ENCODE peak calls at places on chromosomes 13 and 19, in eight cellular contexts. R, Z, Q, L, H, A, T and S are unnamed samples.

GRCh38 chr13:53920916-53921315 is 892.3 kb downstream of the OLFM4 start:
- DNase-seq in R (no peak), Z (no peak), Q (no peak), L (no peak), H (no peak), A (no peak), T (no peak), S (no peak)

GRCh38 chr19:57675881-57676280 is 5.9 kb upstream of the ZNF551 start:
- DNase-seq in R (no peak), Z (no peak), Q (no peak), L (no peak), H (no peak), A (no peak), T (no peak), S (no peak)

GRCh38 chr13:113667771-113668490 is 912 bp downstream of the GRK1 start:
- DNase-seq in R (no peak), Z (no peak), Q (no peak), L (no peak), H (no peak), A (no peak), T (peak), S (peak)

GRCh38 chr13:26759907-26760834 is at the start of gene GPR12:
- DNase-seq in R (peak), Z (peak), Q (no peak), L (no peak), H (no peak), A (no peak), T (no peak), S (no peak)

GRCh38 chr19:46076031-46076880 is 35.5 kb upstream of the IGFL4 start:
- DNase-seq in R (no peak), Z (no peak), Q (no peak), L (no peak), H (no peak), A (no peak), T (no peak), S (no peak)

GRCh38 chr13:50341526-50341925 is 326.3 kb downstream of the KCNRG start:
- DNase-seq in R (no peak), Z (no peak), Q (no peak), L (no peak), H (no peak), A (no peak), T (no peak), S (no peak)

GRCh38 chr13:64272681-64273080 is 2857.0 kb upstream of the PCDH20 start:
- DNase-seq in R (no peak), Z (peak), Q (no peak), L (no peak), H (no peak), A (no peak), T (no peak), S (no peak)

GRCh38 chr19:38727868-38728660 is 16.2 kb downstream of the CAPN12 start:
- DNase-seq in R (no peak), Z (no peak), Q (no peak), L (no peak), H (no peak), A (peak), T (no peak), S (no peak)

GRCh38 chr13:83549671-83550070 is 332.6 kb downstream of the SLITRK1 start:
- DNase-seq in R (no peak), Z (no peak), Q (no peak), L (no peak), H (no peak), A (no peak), T (no peak), S (no peak)

GRCh38 chr13:32153056-32153455 is 121.5 kb downstream of the FRY start:
- DNase-seq in R (no peak), Z (peak), Q (no peak), L (no peak), H (no peak), A (peak), T (no peak), S (no peak)

GRCh38 chr13:62038214-62038613 is 622.6 kb upstream of the PCDH20 start:
- DNase-seq in R (no peak), Z (peak), Q (no peak), L (no peak), H (no peak), A (no peak), T (no peak), S (no peak)

GRCh38 chr19:17149393-17150135 is 65.6 kb upstream of the USE1 start:
- DNase-seq in R (no peak), Z (no peak), Q (no peak), L (no peak), H (no peak), A (no peak), T (no peak), S (no peak)

GRCh38 chr19:14370169-14370998 is 10.9 kb upstream of the ADGRE5 start:
- DNase-seq in R (no peak), Z (no peak), Q (peak), L (peak), H (no peak), A (no peak), T (no peak), S (no peak)

GRCh38 chr19:48480151-48480475 is 10.9 kb downstream of the CYTH2 start:
- DNase-seq in R (peak), Z (no peak), Q (peak), L (peak), H (no peak), A (no peak), T (peak), S (peak)

GRCh38 chr13:103638706-103639105 is 572.5 kb upstream of the SLC10A2 start:
- DNase-seq in R (no peak), Z (no peak), Q (no peak), L (no peak), H (no peak), A (no peak), T (no peak), S (no peak)

GRCh38 chr13:113545931-113546516 is 38.5 kb upstream of the TFDP1 start:
- DNase-seq in R (no peak), Z (no peak), Q (no peak), L (no peak), H (no peak), A (no peak), T (no peak), S (peak)

GRCh38 chr19:54096642-54097106 is 3.9 kb downstream of the OSCAR start:
- DNase-seq in R (peak), Z (peak), Q (no peak), L (no peak), H (no peak), A (no peak), T (no peak), S (no peak)

GRCh38 chr13:102948006-102948405 is 102.2 kb downstream of the ERCC5 start:
- DNase-seq in R (peak), Z (peak), Q (no peak), L (no peak), H (peak), A (no peak), T (no peak), S (peak)

GRCh38 chr13:46586766-46587509 is 34.0 kb downstream of the LRCH1 start:
- DNase-seq in R (no peak), Z (peak), Q (no peak), L (no peak), H (no peak), A (no peak), T (no peak), S (no peak)

GRCh38 chr19:35247526-35248309 is 1.1 kb upstream of the LSR start:
- DNase-seq in R (no peak), Z (no peak), Q (peak), L (peak), H (peak), A (no peak), T (no peak), S (no peak)

GRCh38 chr13:71218960-71219359 is 648.0 kb downstream of the DACH1 start:
- DNase-seq in R (peak), Z (no peak), Q (no peak), L (no peak), H (peak), A (no peak), T (no peak), S (no peak)

GRCh38 chr19:16441661-16442071 is 30.1 kb downstream of the EPS15L1 start:
- DNase-seq in R (peak), Z (no peak), Q (no peak), L (no peak), H (peak), A (no peak), T (no peak), S (no peak)

GRCh38 chr13:79997244-79997643 is 343.7 kb downstream of the SPRY2 start:
- DNase-seq in R (no peak), Z (no peak), Q (no peak), L (no peak), H (no peak), A (no peak), T (no peak), S (no peak)

GRCh38 chr13:113664751-113665581 is 2.1 kb upstream of the GRK1 start:
- DNase-seq in R (no peak), Z (no peak), Q (no peak), L (no peak), H (no peak), A (no peak), T (peak), S (peak)

GRCh38 chr19:17847538-17848366 is at the start of gene JAK3:
- DNase-seq in R (peak), Z (peak), Q (peak), L (peak), H (peak), A (peak), T (no peak), S (no peak)

GRCh38 chr19:5123646-5124045 is 154.7 kb downstream of the KDM4B start:
- DNase-seq in R (no peak), Z (no peak), Q (no peak), L (no peak), H (no peak), A (no peak), T (no peak), S (no peak)

GRCh38 chr19:9848060-9848459 is 12.9 kb downstream of the PIN1 start:
- DNase-seq in R (no peak), Z (no peak), Q (peak), L (no peak), H (no peak), A (no peak), T (no peak), S (no peak)

GRCh38 chr19:38417544-38418506 is 8.2 kb downstream of the RASGRP4 start:
- DNase-seq in R (peak), Z (no peak), Q (peak), L (peak), H (peak), A (no peak), T (no peak), S (no peak)

GRCh38 chr13:51453308-51453958 is 597 bp upstream of the INTS6 start:
- DNase-seq in R (peak), Z (no peak), Q (peak), L (peak), H (no peak), A (peak), T (peak), S (no peak)

GRCh38 chr19:33429891-33430673 is 56.6 kb downstream of the CEBPG start:
- DNase-seq in R (no peak), Z (no peak), Q (peak), L (no peak), H (no peak), A (no peak), T (no peak), S (no peak)

GRCh38 chr13:111251646-111252448 is 68.6 kb upstream of the TEX29 start:
- DNase-seq in R (no peak), Z (peak), Q (no peak), L (no peak), H (no peak), A (peak), T (no peak), S (no peak)

GRCh38 chr13:111245781-111246384 is 74.6 kb upstream of the TEX29 start:
- DNase-seq in R (no peak), Z (peak), Q (no peak), L (no peak), H (no peak), A (no peak), T (no peak), S (no peak)

GRCh38 chr13:111247552-111247951 is 72.9 kb upstream of the TEX29 start:
- DNase-seq in R (no peak), Z (no peak), Q (no peak), L (no peak), H (no peak), A (no peak), T (no peak), S (no peak)

GRCh38 chr13:111249637-111250360 is 70.6 kb upstream of the TEX29 start:
- DNase-seq in R (no peak), Z (peak), Q (no peak), L (no peak), H (no peak), A (peak), T (no peak), S (no peak)

GRCh38 chr13:111248822-111249221 is 71.6 kb upstream of the TEX29 start:
- DNase-seq in R (no peak), Z (no peak), Q (no peak), L (no peak), H (no peak), A (no peak), T (no peak), S (no peak)
- H3K27ac ChIP-seq in R (no peak), Z (no peak), Q (no peak), L (no peak), H (no peak), A (no peak), T (peak), S (no peak)

GRCh38 chr13:38686635-38687245 is at the start of gene FREM2:
- DNase-seq in R (peak), Z (peak), Q (no peak), L (no peak), H (peak), A (no peak), T (no peak), S (peak)
- H3K27ac ChIP-seq in R (no peak), Z (no peak), Q (no peak), L (no peak), H (peak), A (no peak), T (peak), S (no peak)

GRCh38 chr19:511101-511841 is 4.0 kb downstream of the TPGS1 start:
- DNase-seq in R (peak), Z (peak), Q (peak), L (peak), H (no peak), A (no peak), T (no peak), S (peak)
- H3K27ac ChIP-seq in R (peak), Z (peak), Q (peak), L (peak), H (peak), A (peak), T (peak), S (peak)

DNA sequence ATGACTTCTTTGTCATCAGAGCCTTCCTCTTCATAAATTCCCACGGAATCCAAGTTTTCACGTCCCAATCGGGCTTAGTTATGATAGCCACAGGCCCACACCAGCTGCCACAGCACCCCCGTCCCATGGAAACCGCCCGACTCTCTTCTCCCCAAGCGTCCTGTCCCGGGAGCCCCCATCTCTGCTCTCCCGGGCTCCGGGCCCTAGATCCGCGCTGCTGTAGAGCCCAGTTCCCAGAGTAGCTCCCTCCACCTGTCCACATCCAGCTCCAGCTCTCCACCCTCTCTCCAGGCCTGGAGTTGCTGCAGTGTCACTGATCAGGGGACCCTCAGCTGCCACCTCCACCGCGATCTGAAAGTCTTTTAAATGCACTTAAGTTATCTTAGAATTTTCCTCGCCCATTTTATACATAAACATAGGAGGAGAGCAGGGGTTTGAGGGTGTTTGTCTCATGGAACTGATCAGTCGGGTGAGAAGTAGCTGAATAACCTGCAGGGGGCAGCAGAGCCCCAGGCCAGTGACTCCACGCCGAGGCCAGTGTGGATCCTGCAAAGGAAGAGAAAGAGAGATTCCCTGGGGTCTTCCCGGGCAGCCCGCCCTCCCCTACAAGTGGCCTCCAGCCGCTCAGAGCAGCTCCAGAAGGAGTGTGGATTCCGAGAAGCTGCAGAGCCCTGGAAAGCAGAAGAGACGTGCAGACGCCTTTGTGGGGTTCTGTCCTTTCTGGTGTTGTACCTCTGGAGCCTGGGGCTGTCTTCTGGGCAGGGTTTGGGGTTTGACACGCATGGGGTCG is 1.1 kb upstream of the ZNF763 start:
- DNase-seq in R (peak), Z (peak), Q (peak), L (peak), H (peak), A (peak), T (peak), S (peak)
- H3K27ac ChIP-seq in R (no peak), Z (no peak), Q (peak), L (peak), H (peak), A (no peak), T (peak), S (peak)